ENCODE peak calls at places on chromosome 4, in ten cellular contexts. Z is breast epithelium; J is sigmoid colon; P is colonic mucosa; K is AML-193; Q is nucleus accumbens; N is germinal center; W is stimulated activated CD8-positive, alpha-beta memory T cell treated with anti-CD3 and anti-CD28 coated beads, Interleukin-7, amount 100 ng/mL, for 1 hour; R is foreskin fibroblast; F is hippocampal formation. V is an unnamed sample.

GRCh38 chr4:56655627-56656345 is 25.3 kb downstream of the HOPX start:
- DNase-seq in K (no peak), F (no peak), N (peak), P (no peak), Q (no peak), J (no peak), W (no peak), R (peak), Z (no peak), V (peak)

GRCh38 chr4:184536881-184537248 is 62.5 kb upstream of the IRF2 start:
- DNase-seq in R (no peak), F (no peak), Q (peak), K (no peak), P (peak), Z (no peak), J (no peak), N (no peak), W (no peak), V (no peak)

GRCh38 chr4:7335363-7336066 is 99.2 kb downstream of the PSAPL1 start:
- DNase-seq in N (peak), W (no peak), P (peak), Q (peak), Z (peak), F (peak), K (peak), R (peak), J (no peak), V (peak)

GRCh38 chr4:15729910-15730533 is 27.2 kb downstream of the BST1 start:
- DNase-seq in W (no peak), R (peak), F (no peak), Z (no peak), Q (no peak), K (peak), J (no peak), N (peak), P (peak), V (no peak)

GRCh38 chr4:136342666-136343065 is 1189.6 kb downstream of the PCDH18 start:
- DNase-seq in F (no peak), N (no peak), Q (no peak), J (no peak), R (no peak), K (no peak), Z (no peak), P (no peak), W (no peak), V (no peak)

GRCh38 chr4:185834088-185834487 is 22.1 kb upstream of the SORBS2 start:
- DNase-seq in F (no peak), K (no peak), N (no peak), R (no peak), P (no peak), W (no peak), Q (no peak), Z (no peak), J (no peak), V (no peak)

GRCh38 chr4:187550256-187550950 is 445.2 kb upstream of the ZFP42 start:
- DNase-seq in F (no peak), P (no peak), Z (no peak), J (no peak), Q (no peak), K (no peak), R (peak), N (no peak), W (no peak), V (no peak)

GRCh38 chr4:151711680-151712079 is 49.1 kb downstream of the GATB start:
- DNase-seq in P (no peak), K (no peak), R (no peak), Q (no peak), J (no peak), Z (no peak), F (no peak), N (no peak), W (no peak), V (no peak)

GRCh38 chr4:83625807-83626206 is 89.9 kb downstream of the GPAT3 start:
- DNase-seq in Z (no peak), W (no peak), K (no peak), Q (no peak), N (no peak), F (no peak), R (no peak), J (no peak), P (no peak), V (no peak)

GRCh38 chr4:151567056-151567455 is 158.1 kb downstream of the FHIP1A start:
- DNase-seq in Q (no peak), J (no peak), Z (no peak), F (no peak), N (no peak), W (no peak), P (no peak), K (no peak), R (no peak), V (no peak)

GRCh38 chr4:19492611-19493010 is 759.1 kb upstream of the SLIT2 start:
- DNase-seq in K (no peak), Q (no peak), R (peak), F (no peak), J (no peak), Z (no peak), P (no peak), W (no peak), N (no peak), V (no peak)

GRCh38 chr4:136078971-136079370 is 1453.3 kb downstream of the PCDH18 start:
- DNase-seq in N (no peak), W (no peak), R (peak), Q (no peak), Z (no peak), F (no peak), J (no peak), P (no peak), K (peak), V (no peak)

GRCh38 chr4:77765720-77766119 is 53.4 kb downstream of the CNOT6L start:
- DNase-seq in F (no peak), P (no peak), N (no peak), K (no peak), Z (no peak), Q (no peak), R (no peak), J (no peak), W (no peak), V (no peak)

GRCh38 chr4:76270776-76271175 is 19.3 kb downstream of the FAM47E start:
- DNase-seq in F (no peak), Q (no peak), K (no peak), J (no peak), W (no peak), P (no peak), N (no peak), Z (no peak), R (no peak), V (no peak)

GRCh38 chr4:36285784-36286480 is 4.5 kb downstream of the DTHD1 start:
- DNase-seq in F (no peak), Q (no peak), P (peak), R (no peak), N (peak), W (no peak), Z (no peak), K (peak), J (no peak), V (no peak)

GRCh38 chr4:127631420-127631819 is 1.3 kb upstream of the INTU start:
- DNase-seq in P (no peak), N (no peak), J (no peak), F (no peak), K (no peak), Q (no peak), W (no peak), R (peak), Z (no peak), V (no peak)

GRCh38 chr4:89308161-89308500 is 531 bp upstream of the GPRIN3 start:
- DNase-seq in Q (no peak), W (no peak), N (no peak), P (no peak), Z (no peak), K (no peak), R (peak), F (no peak), J (no peak), V (no peak)

GRCh38 chr4:118732591-118733330 is 47.6 kb downstream of the METTL14 start:
- DNase-seq in K (no peak), F (no peak), Q (no peak), N (no peak), Z (no peak), J (no peak), R (peak), W (no peak), P (no peak), V (no peak)